ENCODE peak calls at places on chromosomes 5 and 9, in five cellular contexts. M is A549, B is HepG2, R is GM12878, Y is GM23338. F is an unnamed sample.

GRCh38 chr9:129737479-129738269 is 15.2 kb downstream of the PTGES start:
- DNase-seq in M (peak), B (peak), R (peak), Y (peak), F (peak)

GRCh38 chr9:4221936-4222335 is 77.9 kb downstream of the GLIS3 start:
- DNase-seq in M (no peak), B (no peak), R (no peak), Y (no peak), F (no peak)

GRCh38 chr9:15087031-15087417 is 176.8 kb upstream of the FREM1 start:
- DNase-seq in M (no peak), B (no peak), R (no peak), Y (no peak), F (no peak)

GRCh38 chr9:118170032-118170955 is 466.1 kb downstream of the TLR4 start:
- DNase-seq in M (peak), B (peak), R (no peak), Y (peak), F (peak)

GRCh38 chr9:13529321-13530104 is 250.0 kb upstream of the MPDZ start:
- DNase-seq in M (no peak), B (no peak), R (no peak), Y (no peak), F (no peak)

GRCh38 chr5:157449011-157449723 is 10.8 kb upstream of the NIPAL4 start:
- DNase-seq in M (no peak), B (no peak), R (no peak), Y (no peak), F (no peak)

GRCh38 chr5:73030995-73031394 is 75.2 kb downstream of the FCHO2 start:
- DNase-seq in M (peak), B (peak), R (no peak), Y (peak), F (no peak)

GRCh38 chr5:124235576-124235975 is 510.9 kb downstream of the ZNF608 start:
- DNase-seq in M (no peak), B (no peak), R (no peak), Y (peak), F (no peak)

GRCh38 chr5:96821260-96821916 is 13.6 kb upstream of the ERAP1 start:
- DNase-seq in M (no peak), B (no peak), R (no peak), Y (peak), F (no peak)

GRCh38 chr5:32275421-32275765 is 37.3 kb downstream of the MTMR12 start:
- DNase-seq in M (no peak), B (peak), R (no peak), Y (no peak), F (no peak)

GRCh38 chr5:116315531-116315930 is 230.7 kb downstream of the COMMD10 start:
- DNase-seq in M (no peak), B (no peak), R (no peak), Y (no peak), F (no peak)

DNA sequence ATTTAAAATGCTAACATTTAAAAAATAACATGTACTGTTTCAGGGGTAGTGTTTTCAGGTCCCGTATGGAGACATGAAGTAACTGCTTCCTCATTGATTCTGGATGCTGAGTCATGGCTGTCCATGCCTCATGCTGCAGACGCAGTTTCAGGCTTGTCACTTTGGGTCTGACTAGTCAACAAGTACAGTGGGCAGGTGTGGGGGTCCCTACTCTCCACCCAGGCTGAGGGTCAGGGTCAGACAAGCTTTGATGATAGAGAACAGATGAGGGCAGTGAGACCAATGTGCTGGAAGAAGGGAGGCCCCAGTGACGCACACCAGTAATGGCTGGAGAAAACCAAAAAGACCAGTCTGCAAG is 80.0 kb upstream of the NFIL3 start:
- DNase-seq in M (no peak), B (no peak), R (no peak), Y (no peak), F (peak)
- TF ChIP-seq JUNB in M (no peak), B (no peak), R (no peak), Y (no peak), F (no peak)

GRCh38 chr5:53303105-53303504 is 177.3 kb upstream of the FST start:
- DNase-seq in M (no peak), B (no peak), R (no peak), Y (no peak), F (no peak)
- TF ChIP-seq JUNB in M (no peak), B (no peak), R (no peak), Y (no peak), F (no peak)

DNA sequence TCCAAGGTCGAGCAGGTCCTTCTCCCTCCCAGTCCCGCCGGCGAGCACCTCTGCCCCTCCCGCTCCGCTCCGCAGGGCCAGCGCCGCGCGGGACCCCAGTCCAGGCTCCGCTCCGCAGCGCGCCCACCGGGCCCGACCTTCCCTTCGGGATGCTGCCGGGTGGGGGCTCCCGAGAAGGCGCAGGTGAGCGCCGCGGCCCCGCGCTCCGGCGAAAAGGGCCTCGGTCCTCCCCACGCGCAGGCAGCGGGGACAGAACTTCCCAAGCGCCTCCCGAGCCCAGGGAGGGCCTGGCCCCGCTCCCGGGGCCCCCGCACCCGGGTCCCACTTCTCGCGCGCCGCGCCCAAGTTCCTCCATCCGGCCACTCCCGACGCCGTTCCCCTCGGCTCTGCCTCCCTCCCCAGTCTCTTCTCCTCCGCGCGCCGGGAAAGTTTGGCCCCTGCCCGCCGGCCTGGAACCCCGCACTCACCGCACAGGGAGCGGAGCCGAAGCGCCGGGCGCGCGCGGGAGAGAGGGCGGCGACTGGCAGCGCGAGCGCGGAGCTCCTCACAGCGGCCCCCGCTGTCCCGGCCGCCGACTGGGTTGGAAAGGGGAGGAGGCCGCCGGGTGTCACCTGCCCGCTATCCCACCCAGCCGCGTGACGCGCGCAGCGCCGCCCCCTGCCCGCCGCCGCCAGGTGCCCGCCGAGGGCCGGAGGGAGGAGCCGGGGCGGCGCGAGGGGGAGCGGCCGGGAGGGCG is at the start of gene ELOVL7:
- DNase-seq in M (peak), B (peak), R (no peak), Y (peak), F (peak)
- TF ChIP-seq JUNB in M (no peak), B (no peak), R (no peak), Y (no peak), F (no peak)

DNA sequence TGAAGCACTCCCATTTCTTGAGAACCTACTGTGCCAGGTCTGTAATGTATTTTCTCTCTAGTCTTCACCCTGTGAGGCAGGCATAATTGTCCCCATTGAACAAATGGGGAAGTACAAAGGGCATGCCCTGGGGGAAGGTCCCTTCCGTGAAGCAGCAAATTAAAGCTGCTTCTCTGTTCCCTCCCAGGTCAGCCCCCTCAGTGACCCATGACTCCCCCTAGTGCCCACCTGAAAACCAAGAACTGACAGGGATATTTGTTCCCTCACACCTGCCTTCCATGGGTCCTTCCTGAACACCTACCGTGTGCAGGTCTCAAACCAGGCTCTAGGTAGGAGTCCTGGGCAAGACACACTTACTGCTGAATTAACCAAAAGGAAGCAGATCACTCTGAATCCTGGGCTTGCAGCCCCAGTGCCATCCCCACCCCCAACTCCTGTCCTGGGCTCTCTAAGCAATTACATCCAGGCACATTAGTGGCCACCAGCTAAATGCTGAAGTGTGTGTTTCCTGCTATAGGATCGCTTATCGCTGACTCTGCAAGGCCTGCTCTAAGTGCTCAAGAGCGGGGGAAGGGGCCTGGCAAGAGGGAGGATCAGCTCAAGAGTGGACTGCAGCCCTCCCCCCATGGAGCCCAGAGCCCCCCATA is 254.8 kb downstream of the CDK5RAP2 start:
- DNase-seq in M (no peak), B (no peak), R (no peak), Y (peak), F (no peak)
- TF ChIP-seq JUNB in M (no peak), B (no peak), R (no peak), Y (no peak), F (no peak)

GRCh38 chr9:109145062-109145461 is 22.0 kb downstream of the FRRS1L start:
- DNase-seq in M (no peak), B (no peak), R (no peak), Y (peak), F (no peak)

GRCh38 chr9:109156705-109157104 is 10.3 kb downstream of the FRRS1L start:
- DNase-seq in M (no peak), B (no peak), R (no peak), Y (no peak), F (no peak)

GRCh38 chr9:109149722-109150121 is 17.3 kb downstream of the FRRS1L start:
- DNase-seq in M (no peak), B (no peak), R (no peak), Y (no peak), F (no peak)

DNA sequence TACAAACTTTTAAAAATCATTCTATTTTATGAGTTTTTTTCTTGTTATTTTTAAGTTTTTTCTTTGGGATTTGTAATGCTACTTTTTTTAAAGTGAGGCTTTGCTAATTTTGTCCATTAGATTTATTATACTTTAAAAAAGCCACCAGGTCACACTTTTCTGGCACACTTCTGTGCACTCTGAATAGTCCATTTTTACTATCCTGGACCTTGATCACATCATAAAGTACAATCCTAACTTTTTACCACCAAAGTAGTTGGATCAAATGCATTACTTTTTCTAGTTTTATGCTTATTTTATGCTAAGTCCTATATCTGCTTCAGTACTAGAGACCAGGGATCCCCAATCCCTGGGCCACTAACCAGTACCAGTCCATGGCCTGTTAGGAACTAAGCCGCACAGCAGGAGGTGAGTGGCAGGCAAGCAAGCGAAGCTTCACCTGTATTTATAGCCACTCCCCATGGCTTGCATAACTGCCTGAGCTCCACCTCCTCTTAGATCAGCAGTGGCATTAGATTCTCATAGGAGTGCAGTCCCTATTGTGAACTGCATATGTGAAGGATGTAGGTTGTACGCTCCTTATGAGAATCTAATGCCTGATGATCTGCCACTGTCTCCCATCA is 16.0 kb downstream of the FRRS1L start:
- DNase-seq in M (no peak), B (no peak), R (no peak), Y (no peak), F (no peak)
- TF ChIP-seq JUNB in M (no peak), B (no peak), R (no peak), Y (no peak), F (no peak)

GRCh38 chr9:133976191-133976861 is 15.8 kb downstream of the VAV2 start:
- DNase-seq in M (no peak), B (no peak), R (no peak), Y (no peak), F (no peak)
- TF ChIP-seq JUNB in M (no peak), B (no peak), R (no peak), Y (no peak), F (no peak)